ENCODE peak calls at places on chromosomes 2 and 18, in ten cellular contexts. W is adrenal gland, H is hepatocyte, D is coronary artery, G is heart right ventricle, C is psoas muscle, Y is prostate gland, A is mucosa of descending colon, L is tibial artery, Z is BJ. K is an unnamed sample.

GRCh38 chr2:64325852-64326577 is 127.9 kb upstream of the LGALSL start:
- DNase-seq in W (no peak), H (no peak), D (no peak), G (no peak), C (no peak), Y (no peak), A (no peak), L (no peak), Z (no peak), K (no peak)

GRCh38 chr2:127174977-127175376 is 45.1 kb downstream of the CYP27C1 start:
- DNase-seq in W (peak; percentile 23), H (peak; percentile 68), D (peak; percentile 72), G (peak; percentile 36), C (peak; percentile 74), Y (no peak), A (peak; percentile 54), L (peak; percentile 57), Z (no peak), K (peak; percentile 50)

GRCh38 chr2:234204480-234204879 is 154.0 kb downstream of the SPP2 start:
- DNase-seq in W (no peak), H (no peak), D (no peak), G (no peak), C (no peak), Y (no peak), A (no peak), L (no peak), Z (no peak), K (peak; percentile 34)

GRCh38 chr2:48545244-48545643 is 15.3 kb downstream of the STON1 start:
- DNase-seq in W (no peak), H (no peak), D (no peak), G (no peak), C (no peak), Y (no peak), A (no peak), L (no peak), Z (no peak), K (peak; percentile 56)

GRCh38 chr2:96106991-96107882 is 9.1 kb downstream of the ADRA2B start:
- DNase-seq in W (no peak), H (no peak), D (no peak), G (no peak), C (no peak), Y (no peak), A (peak; percentile 10), L (no peak), Z (no peak), K (no peak)

GRCh38 chr2:196105956-196106355 is 37.3 kb upstream of the DNAH7 start:
- DNase-seq in W (no peak), H (no peak), D (no peak), G (no peak), C (no peak), Y (no peak), A (no peak), L (no peak), Z (no peak), K (no peak)

GRCh38 chr2:84495539-84496146 is 20.7 kb upstream of the DNAH6 start:
- DNase-seq in W (peak; percentile 33), H (peak; percentile 73), D (no peak), G (no peak), C (no peak), Y (peak; percentile 36), A (no peak), L (no peak), Z (peak; percentile 26), K (peak; percentile 80)

GRCh38 chr2:187431911-187432310 is 16.1 kb downstream of the CALCRL start:
- DNase-seq in W (no peak), H (no peak), D (no peak), G (no peak), C (no peak), Y (no peak), A (no peak), L (no peak), Z (no peak), K (peak; percentile 41)

GRCh38 chr2:188668017-188668663 is 306.0 kb upstream of the COL3A1 start:
- DNase-seq in W (no peak), H (peak; percentile 64), D (no peak), G (no peak), C (no peak), Y (no peak), A (no peak), L (no peak), Z (no peak), K (peak; percentile 86)

GRCh38 chr2:65350714-65351113 is 81.7 kb downstream of the SPRED2 start:
- DNase-seq in W (no peak), H (no peak), D (no peak), G (no peak), C (no peak), Y (no peak), A (no peak), L (no peak), Z (no peak), K (no peak)

GRCh38 chr2:41851554-41851953 is 196.3 kb upstream of the PKDCC start:
- DNase-seq in W (no peak), H (no peak), D (no peak), G (no peak), C (peak; percentile 53), Y (no peak), A (no peak), L (no peak), Z (no peak), K (no peak)

GRCh38 chr18:9803698-9804516 is 81.9 kb upstream of the TXNDC2 start:
- DNase-seq in W (peak; percentile 83), H (peak; percentile 48), D (no peak), G (peak; percentile 27), C (peak; percentile 60), Y (peak; percentile 65), A (no peak), L (peak; percentile 41), Z (no peak), K (no peak)

GRCh38 chr18:58103339-58103930 is 59.4 kb downstream of the NEDD4L start:
- DNase-seq in W (no peak), H (no peak), D (no peak), G (no peak), C (no peak), Y (no peak), A (no peak), L (no peak), Z (no peak), K (peak; percentile 5)

GRCh38 chr18:48948112-48949050 is 2.4 kb downstream of the SMAD7 start:
- DNase-seq in W (peak; percentile 76), H (peak; percentile 85), D (peak; percentile 75), G (peak; percentile 61), C (peak; percentile 75), Y (peak; percentile 75), A (peak; percentile 76), L (no peak), Z (no peak), K (no peak)

GRCh38 chr18:63142502-63143045 is 177.0 kb downstream of the BCL2 start:
- DNase-seq in W (no peak), H (no peak), D (no peak), G (no peak), C (no peak), Y (no peak), A (no peak), L (no peak), Z (no peak), K (no peak)

GRCh38 chr2:226115102-226115831 is 684.4 kb downstream of the IRS1 start:
- DNase-seq in W (peak; percentile 20), H (peak; percentile 59), D (no peak), G (no peak), C (no peak), Y (no peak), A (no peak), L (no peak), Z (peak; percentile 86), K (peak; percentile 99)

GRCh38 chr2:41847744-41848441 is 199.9 kb upstream of the PKDCC start:
- DNase-seq in W (peak; percentile 80), H (peak; percentile 52), D (no peak), G (no peak), C (peak; percentile 59), Y (peak; percentile 74), A (no peak), L (no peak), Z (no peak), K (peak; percentile 91)

GRCh38 chr2:219475697-219476604 is 22.7 kb upstream of the GMPPA start:
- DNase-seq in W (peak; percentile 83), H (peak; percentile 88), D (no peak), G (peak; percentile 77), C (peak; percentile 80), Y (peak; percentile 49), A (peak; percentile 85), L (peak; percentile 57), Z (no peak), K (peak; percentile 51)

GRCh38 chr2:28589746-28590463 is 94.0 kb downstream of the PLB1 start:
- DNase-seq in W (no peak), H (no peak), D (peak; percentile 60), G (no peak), C (no peak), Y (no peak), A (no peak), L (no peak), Z (no peak), K (no peak)

DNA sequence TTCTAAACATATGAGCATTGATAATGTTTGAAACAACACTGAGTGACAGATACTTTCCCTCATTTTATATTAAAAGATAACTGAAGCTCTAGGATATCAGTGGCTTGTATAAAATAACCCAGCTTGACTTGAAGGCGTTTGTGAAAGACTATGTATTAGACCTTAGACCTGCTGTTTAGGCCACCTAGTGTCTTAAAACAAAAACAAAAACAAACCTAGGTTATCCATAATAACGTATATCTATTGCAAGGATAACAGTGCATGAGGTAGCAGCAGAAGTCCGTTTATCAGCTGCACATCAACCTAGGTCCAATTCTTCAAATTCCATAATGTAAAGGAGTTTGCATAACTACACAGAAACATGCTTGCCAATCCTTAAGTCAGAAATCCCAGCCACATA is 79.5 kb upstream of the MAP2 start:
- DNase-seq in W (no peak), H (no peak), D (no peak), G (no peak), C (no peak), Y (no peak), A (no peak), L (no peak), Z (no peak), K (no peak)
- TF ChIP-seq CTCF in W (no peak), H (no peak), D (no peak), G (no peak), C (no peak), Y (no peak), A (no peak), L (no peak), Z (no peak), K (no peak)

GRCh38 chr2:38697116-38697840 is 31.4 kb downstream of the GALM start:
- DNase-seq in W (peak; percentile 78), H (no peak), D (no peak), G (no peak), C (no peak), Y (peak; percentile 44), A (no peak), L (no peak), Z (no peak), K (no peak)
- H3K4me3 ChIP-seq in W (no peak overlapping the region), H (no peak overlapping the region), D (no peak overlapping the region), G (no peak overlapping the region), C (no peak overlapping the region), Y (no peak overlapping the region), A (no peak overlapping the region), L (no peak overlapping the region), Z (no peak overlapping the region), K (no peak overlapping the region)

GRCh38 chr2:72887032-72887835 is at the start of gene SPR:
- DNase-seq in W (peak; percentile 82), H (peak; percentile 87), D (peak; percentile 82), G (peak; percentile 84), C (peak; percentile 83), Y (peak; percentile 74), A (peak; percentile 92), L (peak; percentile 83), Z (no peak), K (peak; percentile 37)
- TF ChIP-seq CTCF in W (no peak), H (no peak), D (no peak), G (no peak), C (no peak), Y (no peak), A (no peak), L (no peak), Z (no peak), K (no peak)

GRCh38 chr2:237061356-237061755 is 24.3 kb upstream of the COPS8 start:
- DNase-seq in W (no peak), H (no peak), D (no peak), G (no peak), C (no peak), Y (peak; percentile 54), A (no peak), L (no peak), Z (no peak), K (no peak)
- H3K4me3 ChIP-seq in W (no peak overlapping the region), H (no peak overlapping the region), D (no peak overlapping the region), G (no peak overlapping the region), C (no peak overlapping the region), Y (no peak overlapping the region), A (no peak overlapping the region), L (no peak overlapping the region), Z (no peak overlapping the region), K (no peak overlapping the region)